ENCODE peak calls at places on chromosome 6, in seven cellular contexts. A is K562, N is HepG2, P is Panc1, D is prostate gland, B is breast epithelium, M is upper lobe of left lung. L is an unnamed sample.
A peak's percentile ranks its signal among the peaks of the same experiment; 100 is the strongest.

GRCh38 chr6:50820590-50821234 is 2.0 kb downstream of the TFAP2B start:
- DNase-seq in A (no peak), B (no peak), M (no peak), N (no peak), D (no peak), P (no peak), L (no peak)

GRCh38 chr6:95545691-95546090 is 31.6 kb upstream of the MANEA start:
- DNase-seq in A (no peak), D (no peak), B (no peak), M (no peak), P (no peak), N (no peak), L (no peak)

GRCh38 chr6:76634695-76635094 is 562.2 kb upstream of the IMPG1 start:
- DNase-seq in D (no peak), A (no peak), B (no peak), M (no peak), N (no peak), P (no peak), L (no peak)

GRCh38 chr6:4665489-4666417 is 110.5 kb upstream of the CDYL start:
- DNase-seq in N (no peak), B (no peak), A (no peak), P (no peak), M (no peak), D (no peak), L (no peak)

GRCh38 chr6:1527098-1527497 is 82.6 kb upstream of the FOXC1 start:
- DNase-seq in B (peak; percentile 80), M (peak; percentile 82), N (no peak), P (no peak), D (peak; percentile 77), A (no peak), L (peak; percentile 30)

GRCh38 chr6:160306284-160306683 is 41.9 kb upstream of the SLC22A3 start:
- DNase-seq in A (no peak), B (no peak), N (no peak), M (no peak), P (no peak), D (peak; percentile 28), L (no peak)

GRCh38 chr6:14476793-14477531 is 359.4 kb downstream of the CD83 start:
- DNase-seq in B (peak; percentile 39), A (peak; percentile 97), N (no peak), P (no peak), D (peak; percentile 20), M (no peak), L (no peak)

GRCh38 chr6:34275128-34275804 is 26.5 kb upstream of the SMIM29 start:
- DNase-seq in P (no peak), B (no peak), M (no peak), A (peak; percentile 34), N (no peak), D (no peak), L (no peak)

GRCh38 chr6:125002090-125002741 is 40.0 kb downstream of the RNF217 start:
- DNase-seq in B (no peak), D (no peak), A (no peak), P (no peak), N (no peak), M (no peak), L (no peak)

GRCh38 chr6:110509617-110510231 is 33.3 kb upstream of the SLC22A16 start:
- DNase-seq in A (peak; percentile 9), B (peak; percentile 45), P (peak; percentile 76), M (no peak), N (peak; percentile 46), D (no peak), L (no peak)

GRCh38 chr6:110232456-110232855 is 52.2 kb downstream of the CDC40 start:
- DNase-seq in N (no peak), M (no peak), D (no peak), P (no peak), A (no peak), B (no peak), L (no peak)

GRCh38 chr6:32854376-32855178 is 585 bp downstream of the PSMB9 start:
- DNase-seq in M (peak; percentile 65), N (no peak), B (no peak), P (no peak), D (peak; percentile 43), A (no peak), L (peak; percentile 58)

GRCh38 chr6:145245119-145245518 is 490.2 kb downstream of the EPM2A start:
- DNase-seq in D (no peak), B (no peak), A (no peak), N (no peak), P (no peak), M (no peak), L (no peak)

GRCh38 chr6:39804666-39805065 is 12.5 kb downstream of the DAAM2 start:
- DNase-seq in M (peak; percentile 68), D (no peak), P (no peak), B (no peak), N (no peak), A (no peak), L (no peak)

DNA sequence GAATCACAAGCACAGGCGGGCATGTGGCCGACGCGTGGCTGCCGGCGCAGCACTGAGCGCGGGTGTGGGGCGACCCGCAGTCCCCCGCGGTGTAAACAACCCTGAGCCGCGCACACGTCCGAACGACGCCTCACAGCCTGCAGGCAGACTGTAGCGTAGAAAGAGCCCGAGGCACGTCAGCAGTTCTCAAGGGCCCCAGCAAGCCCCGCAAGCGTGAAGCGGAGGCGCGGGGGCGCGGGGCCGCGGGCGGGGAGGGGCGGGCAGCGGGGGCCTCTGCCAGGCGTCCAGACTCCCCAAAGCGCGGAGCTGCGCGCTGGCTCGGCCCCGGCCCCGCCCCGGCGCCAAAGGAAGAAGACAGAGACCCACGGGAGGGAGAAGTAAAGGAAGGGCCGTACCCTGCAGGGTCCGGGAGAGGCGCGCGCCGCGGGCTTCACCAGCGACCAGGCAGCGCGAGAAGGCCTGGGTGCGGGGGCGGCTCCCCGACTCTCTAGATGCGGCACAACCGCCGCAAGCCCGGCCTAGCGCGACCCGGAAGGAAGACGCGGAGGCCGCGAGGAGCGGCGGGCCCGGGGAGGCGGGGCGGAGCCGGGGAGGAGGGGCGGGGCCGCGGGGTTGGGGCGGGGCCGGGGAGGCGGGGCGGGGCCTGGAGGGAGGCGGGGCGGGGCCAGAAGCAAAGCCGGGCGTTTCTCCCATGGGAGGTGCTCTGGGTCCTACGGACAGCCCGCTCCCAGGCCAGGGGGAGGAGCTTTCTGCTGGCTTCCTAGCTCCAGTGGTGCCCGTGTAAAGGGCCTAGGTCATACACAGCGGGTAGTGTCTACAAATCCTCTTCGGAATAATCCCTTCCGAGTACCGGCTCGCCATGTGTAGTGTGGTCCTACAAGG is at the start of gene FBXL4:
- DNase-seq in P (no peak), N (peak; percentile 87), B (peak; percentile 57), A (peak; percentile 93), M (peak; percentile 92), D (peak; percentile 68), L (peak; percentile 60)
- TF ChIP-seq POLR2AphosphoS5 in P (peak; percentile 80), N (peak; percentile 74), B (no peak), A (peak; percentile 83), M (peak; percentile 73), D (peak; percentile 66), L (peak; percentile 27)

DNA sequence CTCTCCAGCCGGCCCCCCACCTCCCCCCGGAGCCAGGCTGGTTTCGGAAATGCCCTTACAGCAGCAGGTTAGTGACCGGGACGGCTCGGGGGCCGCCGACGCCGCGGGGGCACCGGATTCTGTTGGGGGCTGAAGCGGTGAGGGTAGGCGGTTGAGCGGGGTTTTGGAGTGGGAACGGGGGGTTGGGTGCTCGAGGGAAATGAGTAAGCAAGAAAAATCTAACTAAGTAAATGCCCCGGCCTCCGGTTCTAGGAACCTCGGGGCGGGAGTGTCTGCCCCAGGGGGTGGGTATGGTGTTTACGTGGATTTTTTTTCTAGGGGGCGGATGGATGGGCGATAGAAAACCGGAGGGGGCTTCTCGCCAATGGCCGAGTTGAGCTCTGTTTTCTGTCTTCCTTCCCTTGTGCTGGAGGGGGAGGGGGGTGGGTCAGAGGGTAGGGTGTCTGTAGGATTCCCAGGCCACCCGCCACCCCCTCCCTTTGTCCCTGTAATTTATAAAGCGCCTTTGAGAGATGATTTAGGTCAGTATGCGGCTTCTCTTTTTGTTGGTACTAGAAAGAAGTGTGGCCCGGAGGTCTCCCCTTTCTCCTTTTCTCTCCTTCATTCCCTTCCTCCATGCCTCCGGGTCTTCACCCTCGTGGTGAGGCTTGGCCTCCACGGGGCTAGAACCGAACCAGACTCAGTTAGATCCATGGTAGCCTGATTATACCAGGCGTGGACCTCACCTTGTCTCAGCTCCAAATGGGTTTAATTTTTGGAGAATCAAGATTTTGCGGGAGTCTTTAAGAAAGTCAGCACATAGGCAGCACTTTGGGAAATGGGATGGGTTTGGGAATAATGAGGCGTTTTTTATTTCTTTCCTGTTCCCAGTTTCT is 2.3 kb downstream of the E2F3 start:
- DNase-seq in D (no peak), M (no peak), P (peak; percentile 4), N (peak; percentile 52), A (peak; percentile 93), B (no peak), L (no peak)
- TF ChIP-seq POLR2AphosphoS5 in D (no peak), M (no peak), P (no peak), N (no peak), A (no peak), B (no peak), L (no peak)

GRCh38 chr6:169087436-169088046 is 166.1 kb downstream of the THBS2 start:
- DNase-seq in B (no peak), N (no peak), D (no peak), A (no peak), M (no peak), P (no peak), L (no peak)
- TF ChIP-seq POLR2AphosphoS5 in B (no peak), N (no peak), D (no peak), A (no peak), M (no peak), P (no peak), L (no peak)

GRCh38 chr6:28541996-28542395 is 16.3 kb downstream of the GPX5 start:
- DNase-seq in A (no peak), N (no peak), P (no peak), B (no peak), M (no peak), D (no peak), L (no peak)

GRCh38 chr6:28545955-28546354 is 20.3 kb downstream of the GPX5 start:
- DNase-seq in M (no peak), A (peak; percentile 47), B (no peak), P (no peak), D (no peak), N (no peak), L (no peak)

GRCh38 chr6:28543671-28544131 is 18.0 kb downstream of the GPX5 start:
- DNase-seq in D (no peak), A (no peak), N (no peak), M (no peak), B (no peak), P (no peak), L (peak; percentile 13)

GRCh38 chr6:28544211-28544610 is 18.5 kb downstream of the GPX5 start:
- DNase-seq in B (no peak), D (no peak), P (no peak), M (no peak), A (peak; percentile 34), N (no peak), L (no peak)

DNA sequence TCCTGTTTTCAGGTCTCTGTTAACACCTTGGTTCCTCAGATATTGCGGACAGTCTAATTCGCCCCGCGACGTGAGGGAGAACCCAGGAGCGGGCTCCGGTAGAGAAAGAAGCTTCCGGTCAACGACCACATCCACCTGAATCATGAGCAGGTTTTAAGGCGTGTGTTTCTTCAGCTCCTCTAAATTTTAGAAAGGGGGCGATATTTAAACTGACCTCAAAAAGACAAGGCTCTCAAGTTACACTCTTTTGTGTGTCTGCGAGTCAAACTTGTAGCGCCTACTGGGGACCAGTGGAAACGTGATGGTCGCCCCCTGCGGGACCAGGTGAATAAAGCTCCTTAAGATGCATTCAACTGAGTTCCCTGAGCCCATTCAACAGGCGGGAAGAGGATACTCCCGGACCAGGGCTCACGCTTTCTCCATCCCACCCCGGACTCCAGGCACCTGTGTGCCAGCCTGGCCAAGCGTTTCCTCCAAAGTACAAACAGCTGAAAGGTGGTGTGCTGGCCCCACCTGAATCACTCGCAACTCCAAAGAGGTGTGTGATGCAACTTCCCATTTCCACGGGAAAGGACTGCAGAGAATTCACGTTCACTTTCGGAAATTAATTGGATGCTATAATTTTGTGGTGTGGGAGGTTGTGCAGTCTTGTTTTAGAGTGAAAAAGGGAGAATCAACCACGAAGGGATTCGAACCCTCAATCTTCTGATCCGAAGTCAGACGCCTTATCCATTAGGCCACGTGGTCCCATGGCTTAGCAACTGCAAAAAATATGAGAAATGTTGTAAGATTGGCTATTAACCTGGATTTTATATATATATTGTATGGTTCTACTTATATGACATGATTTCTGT is 17.0 kb downstream of the GPX5 start:
- DNase-seq in A (peak; percentile 98), P (peak; percentile 97), M (peak; percentile 66), B (no peak), D (peak; percentile 41), N (peak; percentile 80), L (peak; percentile 19)
- TF ChIP-seq POLR2AphosphoS5 in A (peak; percentile 38), P (peak; percentile 34), M (no peak), B (no peak), D (peak; percentile 5), N (no peak), L (no peak)